ENCODE peak calls at places on chromosomes 4 and X, in four cellular contexts. S is aorta, J is GM23248, K is mesenchymal stem cell. X is an unnamed sample.

GRCh38 chr4:149793459-149793858 is 22.2 kb downstream of the IQCM start:
- DNase-seq in S (no peak), J (peak; percentile 12), K (no peak), X (no peak)

GRCh38 chr4:82201805-82202636 is 171.8 kb downstream of the HNRNPD start:
- DNase-seq in S (no peak), J (peak; percentile 60), K (peak; percentile 50), X (no peak)

GRCh38 chr4:89331637-89332544 is 24.3 kb upstream of the GPRIN3 start:
- DNase-seq in S (no peak), J (no peak), K (no peak), X (no peak)

GRCh38 chrX:109990582-109991276 is 12.2 kb upstream of the TMEM164 start:
- DNase-seq in S (no peak), J (no peak), K (no peak), X (no peak)

GRCh38 chr4:185071412-185071811 is 53.1 kb downstream of the HELT start:
- DNase-seq in S (no peak), J (no peak), K (no peak), X (no peak)

GRCh38 chr4:77852892-77853495 is 9.6 kb upstream of the MRPL1 start:
- DNase-seq in S (no peak), J (no peak), K (no peak), X (no peak)

GRCh38 chr4:170853422-170854021 is 763.8 kb upstream of the AADAT start:
- DNase-seq in S (peak; percentile 46), J (peak; percentile 50), K (peak; percentile 51), X (peak; percentile 4)

GRCh38 chrX:9890541-9891200 is 76.5 kb upstream of the CLDN34 start:
- DNase-seq in S (no peak), J (no peak), K (no peak), X (no peak)

GRCh38 chrX:115892787-115893671 is 277.5 kb upstream of the AGTR2 start:
- DNase-seq in S (peak; percentile 63), J (peak; percentile 17), K (peak; percentile 20), X (peak; percentile 93)

GRCh38 chrX:99394450-99394849 is 1015.6 kb downstream of the PCDH19 start:
- DNase-seq in S (no peak), J (no peak), K (no peak), X (no peak)

GRCh38 chrX:102338162-102338561 is 91.2 kb downstream of the NXF2 start:
- DNase-seq in S (no peak), J (no peak), K (no peak), X (peak; percentile 56)

GRCh38 chr4:151675366-151676060 is 85.3 kb downstream of the GATB start:
- DNase-seq in S (no peak), J (peak; percentile 57), K (peak; percentile 59), X (no peak)

GRCh38 chr4:81946996-81947395 is 426.8 kb downstream of the HNRNPD start:
- DNase-seq in S (no peak), J (no peak), K (no peak), X (no peak)

GRCh38 chr4:12138478-12138877 is 709.8 kb upstream of the HS3ST1 start:
- DNase-seq in S (no peak), J (no peak), K (no peak), X (no peak)

GRCh38 chr4:73698217-73698616 is 42.2 kb upstream of the CXCL8 start:
- DNase-seq in S (no peak), J (peak; percentile 63), K (no peak), X (peak; percentile 58)

GRCh38 chr4:122968227-122968812 is 45.9 kb upstream of the NUDT6 start:
- DNase-seq in S (no peak), J (peak; percentile 2), K (no peak), X (no peak)

GRCh38 chrX:101682723-101683122 is 23.1 kb upstream of the ARMCX2 start:
- DNase-seq in S (no peak), J (peak; percentile 48), K (peak; percentile 0), X (peak; percentile 25)

GRCh38 chr4:114364857-114365256 is 233.8 kb upstream of the UGT8 start:
- DNase-seq in S (no peak), J (peak; percentile 79), K (peak; percentile 73), X (no peak)

GRCh38 chrX:144333429-144333828 is 449.6 kb downstream of the UBE2NL start:
- DNase-seq in S (no peak), J (no peak), K (no peak), X (no peak)

GRCh38 chrX:13590914-13591313 is 21.5 kb downstream of the EGFL6 start:
- DNase-seq in S (no peak), J (no peak), K (no peak), X (no peak)

GRCh38 chr4:8509311-8509950 is 68.9 kb downstream of the TRMT44 start:
- DNase-seq in S (no peak), J (no peak), K (no peak), X (no peak)

GRCh38 chrX:70970482-70970999 is 39.6 kb upstream of the SLC7A3 start:
- DNase-seq in S (no peak), J (peak; percentile 47), K (peak; percentile 32), X (peak; percentile 50)

GRCh38 chr4:183164963-183165362 is 65.9 kb downstream of the WWC2 start:
- DNase-seq in S (no peak), J (peak; percentile 30), K (no peak), X (no peak)

GRCh38 chr4:163556169-163556568 is 61.7 kb downstream of the TMA16 start:
- DNase-seq in S (no peak), J (no peak), K (no peak), X (peak; percentile 44)

GRCh38 chr4:37802068-37802666 is 24.3 kb upstream of the PGM2 start:
- DNase-seq in S (no peak), J (peak; percentile 44), K (peak; percentile 55), X (peak; percentile 64)

GRCh38 chrX:96685205-96686099 is 810 bp downstream of the DIAPH2 start:
- DNase-seq in S (peak; percentile 54), J (peak; percentile 72), K (peak; percentile 80), X (peak; percentile 77)

GRCh38 chrX:13805241-13805640 is 11.7 kb downstream of the GPM6B start:
- DNase-seq in S (no peak), J (no peak), K (no peak), X (no peak)

GRCh38 chr4:133865606-133866327 is 335.8 kb downstream of the PABPC4L start:
- DNase-seq in S (no peak), J (peak; percentile 92), K (peak; percentile 96), X (no peak)

GRCh38 chrX:149939271-149940014 is 1.2 kb upstream of the EOLA2 start:
- DNase-seq in S (peak; percentile 97), J (peak; percentile 90), K (peak; percentile 91), X (peak; percentile 86)

GRCh38 chrX:1416327-1416784 is 24.4 kb upstream of the SLC25A6 start:
- DNase-seq in S (peak; percentile 9), J (no peak), K (no peak), X (no peak)

GRCh38 chr4:140003851-140004579 is 150.0 kb downstream of the MAML3 start:
- DNase-seq in S (no peak), J (no peak), K (no peak), X (no peak)

GRCh38 chr4:6813725-6814124 is 31.2 kb downstream of the KIAA0232 start:
- DNase-seq in S (no peak), J (no peak), K (no peak), X (no peak)

GRCh38 chrX:47080215-47080914 is 2.1 kb downstream of the RGN start:
- DNase-seq in S (no peak), J (no peak), K (no peak), X (no peak)

GRCh38 chr4:103306870-103307345 is 108.8 kb upstream of the CENPE start:
- DNase-seq in S (no peak), J (peak; percentile 8), K (no peak), X (no peak)

GRCh38 chr4:103305355-103305754 is 107.2 kb upstream of the CENPE start:
- DNase-seq in S (no peak), J (no peak), K (no peak), X (no peak)

GRCh38 chr4:103303011-103303410 is 104.9 kb upstream of the CENPE start:
- DNase-seq in S (no peak), J (no peak), K (no peak), X (no peak)

DNA sequence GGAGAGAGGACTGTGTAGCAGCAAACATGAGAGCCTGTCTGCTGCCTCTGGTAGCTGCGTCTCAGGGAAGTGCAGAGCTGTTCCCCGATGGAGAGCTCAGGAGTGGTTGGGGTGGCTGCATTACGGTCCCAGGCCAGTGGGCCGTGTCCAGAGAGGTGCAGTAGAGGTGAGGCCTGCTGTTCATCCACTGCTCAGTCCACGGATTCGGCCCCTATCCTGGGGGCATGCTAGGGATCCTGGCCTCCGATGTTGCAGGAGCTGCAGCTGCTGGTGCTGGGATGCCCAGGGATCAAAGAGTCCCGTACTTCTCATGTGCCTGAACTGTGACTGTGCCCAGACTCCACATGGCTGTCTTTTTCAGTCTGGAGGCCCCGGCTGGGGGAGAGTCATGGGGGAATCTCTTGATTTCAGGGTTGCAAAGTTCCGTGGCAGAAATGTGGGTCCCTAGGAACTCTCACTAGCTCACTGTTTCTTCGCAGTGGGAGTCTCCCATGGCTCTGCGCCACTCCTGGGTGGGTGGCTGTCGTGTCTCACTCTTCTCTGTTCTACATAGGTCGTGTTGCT is 109.4 kb upstream of the CENPE start:
- DNase-seq in S (no peak), J (no peak), K (no peak), X (no peak)
- H3K27ac ChIP-seq in S (no peak overlapping the region), J (no peak overlapping the region), K (no peak overlapping the region), X (no peak overlapping the region)

GRCh38 chr4:62533573-62533972 is 1333.4 kb downstream of the ADGRL3 start:
- DNase-seq in S (no peak), J (no peak), K (no peak), X (no peak)
- H3K27ac ChIP-seq in S (no peak overlapping the region), J (no peak overlapping the region), K (no peak overlapping the region), X (no peak overlapping the region)

DNA sequence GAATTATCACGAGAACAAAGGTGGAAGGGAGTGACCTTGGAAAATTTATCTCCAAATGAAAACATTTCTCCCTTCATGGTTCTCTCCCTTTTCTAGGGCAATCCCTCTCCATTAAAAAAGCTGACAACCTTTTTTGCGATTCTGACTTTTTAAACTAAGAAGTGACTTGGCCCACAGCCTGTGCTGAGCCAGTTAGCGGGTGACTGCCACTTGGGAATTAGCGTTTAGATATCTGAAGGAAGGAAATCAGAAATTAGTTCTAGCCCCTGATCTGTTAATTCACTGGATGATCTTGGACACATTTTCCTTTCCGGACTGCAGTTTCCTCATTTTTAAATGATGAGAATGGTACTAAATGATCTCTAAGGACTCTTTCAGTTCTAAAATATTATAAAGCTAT is 245.0 kb downstream of the FBXO8 start:
- DNase-seq in S (no peak), J (peak; percentile 2), K (no peak), X (no peak)
- H3K27ac ChIP-seq in S (no peak overlapping the region), J (no peak overlapping the region), K (no peak overlapping the region), X (no peak overlapping the region)

GRCh38 chr4:41426523-41426922 is 111.4 kb upstream of the LIMCH1 start:
- DNase-seq in S (no peak), J (no peak), K (peak; percentile 85), X (no peak)
- H3K27ac ChIP-seq in S (no peak overlapping the region), J (no peak overlapping the region), K (no peak overlapping the region), X (no peak overlapping the region)

GRCh38 chr4:158314756-158315487 is 104.6 kb downstream of the TMEM144 start:
- DNase-seq in S (no peak), J (peak; percentile 98), K (peak; percentile 82), X (peak; percentile 73)

GRCh38 chr4:158313566-158313965 is 103.3 kb downstream of the TMEM144 start:
- DNase-seq in S (no peak), J (peak; percentile 50), K (no peak), X (no peak)

GRCh38 chr4:158319880-158320279 is 109.6 kb downstream of the TMEM144 start:
- DNase-seq in S (no peak), J (no peak), K (no peak), X (no peak)

GRCh38 chr4:158316264-158316663 is 106.0 kb downstream of the TMEM144 start:
- DNase-seq in S (no peak), J (peak; percentile 51), K (no peak), X (no peak)

GRCh38 chr4:158315706-158316105 is 105.4 kb downstream of the TMEM144 start:
- DNase-seq in S (no peak), J (peak; percentile 86), K (no peak), X (no peak)
- H3K27ac ChIP-seq in S (no peak overlapping the region), J (peak overlapping the region; percentile 92), K (peak overlapping the region; percentile 96), X (peak overlapping the region; percentile 99)

X was measured in osteoblast.